ENCODE peak calls at places on chromosomes 16 and 17, in four cellular contexts. B is H1, U is astrocyte of the spinal cord, T is GM13976. V is an unnamed sample.

GRCh38 chr16:4365014-4365406 is 6.6 kb upstream of the VASN start:
- DNase-seq in B (no peak), U (no peak), T (no peak), V (no peak)

GRCh38 chr16:82605863-82606620 is 20.7 kb upstream of the CDH13 start:
- DNase-seq in B (no peak), T (no peak), U (no peak), V (no peak)

GRCh38 chr17:43010667-43011308 is 4.2 kb downstream of the IFI35 start:
- DNase-seq in U (no peak), T (no peak), B (no peak), V (no peak)

GRCh38 chr16:2737895-2738418 is 14.5 kb upstream of the SRRM2 start:
- DNase-seq in T (no peak), B (no peak), U (no peak), V (no peak)

GRCh38 chr17:54455251-54455868 is 445.3 kb upstream of the TOM1L1 start:
- DNase-seq in T (no peak), B (no peak), U (peak), V (no peak)

GRCh38 chr17:8225813-8226535 is 15.6 kb upstream of the AURKB start:
- DNase-seq in B (peak), U (peak), T (no peak), V (peak)

GRCh38 chr17:17819561-17819995 is 17.2 kb downstream of the SREBF1 start:
- DNase-seq in B (no peak), U (peak), T (peak), V (no peak)

GRCh38 chr17:83149761-83150251 is 70.4 kb downstream of the METRNL start:
- DNase-seq in B (no peak), U (peak), T (no peak), V (no peak)

GRCh38 chr17:78307887-78308633 is 51.8 kb downstream of the SOCS3 start:
- DNase-seq in B (no peak), U (no peak), T (no peak), V (no peak)

GRCh38 chr16:1408171-1408837 is 6.2 kb downstream of the UNKL start:
- DNase-seq in U (peak), T (peak), B (peak), V (no peak)

GRCh38 chr16:1412847-1413246 is 1.7 kb downstream of the UNKL start:
- DNase-seq in T (no peak), B (no peak), U (no peak), V (no peak)

GRCh38 chr16:1414532-1415265 is at the start of gene UNKL:
- DNase-seq in U (peak), B (peak), T (peak), V (no peak)

GRCh38 chr16:1416521-1416941 is 2.0 kb upstream of the UNKL start:
- DNase-seq in U (no peak), T (no peak), B (no peak), V (no peak)

GRCh38 chr16:1413684-1414531 is 596 bp downstream of the UNKL start:
- DNase-seq in U (peak), T (peak), B (peak), V (no peak)
- TF ChIP-seq CTCF in U (peak), T (peak), B (peak), V (peak)

DNA sequence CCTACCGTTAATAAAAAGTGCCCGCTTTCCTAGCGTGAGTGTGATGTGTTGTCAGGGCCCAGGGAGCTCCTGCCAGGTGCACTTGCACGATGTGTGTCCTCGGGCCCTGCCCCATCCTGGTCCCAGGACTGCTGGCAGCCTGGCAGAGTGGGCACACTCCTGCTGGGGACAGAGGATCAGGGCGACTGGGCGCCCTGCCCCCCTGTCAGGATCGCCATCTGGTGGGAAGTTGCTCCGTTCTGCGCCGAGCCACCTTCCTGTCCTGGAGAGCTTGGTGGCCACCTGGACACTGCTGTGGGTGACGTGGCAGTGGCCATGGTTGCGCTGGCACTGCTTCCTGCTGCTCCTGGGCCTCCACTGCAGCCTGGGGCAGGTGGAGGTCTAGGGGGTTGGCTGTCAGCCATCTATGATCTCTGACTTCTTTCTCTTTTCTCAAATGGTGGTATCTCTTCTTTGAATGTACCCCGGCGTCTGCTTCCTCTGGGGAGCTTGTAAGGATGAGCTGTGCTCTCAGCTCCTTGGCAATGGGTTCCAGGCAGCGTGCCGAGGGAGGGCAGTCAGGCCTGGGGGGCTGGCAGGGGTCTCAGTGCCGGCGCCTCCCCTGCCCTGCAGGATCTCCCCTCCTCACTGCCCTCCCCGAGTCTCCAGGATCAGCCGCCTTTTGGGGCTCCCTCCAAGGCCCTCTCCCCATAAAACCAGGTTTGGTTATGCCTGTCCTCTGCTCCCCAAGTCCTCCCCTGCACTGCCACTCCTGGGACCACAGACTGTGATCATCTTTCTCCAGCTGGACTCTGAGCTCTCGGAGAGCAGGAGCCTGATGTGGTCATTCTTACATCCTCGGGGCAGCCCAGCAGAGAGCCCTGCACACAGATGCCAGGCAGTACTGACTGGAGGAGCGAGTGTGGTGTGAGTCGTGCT is 76.9 kb downstream of the AMFR start:
- DNase-seq in B (no peak), U (no peak), T (no peak), V (no peak)
- TF ChIP-seq CTCF in B (no peak), U (no peak), T (no peak), V (no peak)

DNA sequence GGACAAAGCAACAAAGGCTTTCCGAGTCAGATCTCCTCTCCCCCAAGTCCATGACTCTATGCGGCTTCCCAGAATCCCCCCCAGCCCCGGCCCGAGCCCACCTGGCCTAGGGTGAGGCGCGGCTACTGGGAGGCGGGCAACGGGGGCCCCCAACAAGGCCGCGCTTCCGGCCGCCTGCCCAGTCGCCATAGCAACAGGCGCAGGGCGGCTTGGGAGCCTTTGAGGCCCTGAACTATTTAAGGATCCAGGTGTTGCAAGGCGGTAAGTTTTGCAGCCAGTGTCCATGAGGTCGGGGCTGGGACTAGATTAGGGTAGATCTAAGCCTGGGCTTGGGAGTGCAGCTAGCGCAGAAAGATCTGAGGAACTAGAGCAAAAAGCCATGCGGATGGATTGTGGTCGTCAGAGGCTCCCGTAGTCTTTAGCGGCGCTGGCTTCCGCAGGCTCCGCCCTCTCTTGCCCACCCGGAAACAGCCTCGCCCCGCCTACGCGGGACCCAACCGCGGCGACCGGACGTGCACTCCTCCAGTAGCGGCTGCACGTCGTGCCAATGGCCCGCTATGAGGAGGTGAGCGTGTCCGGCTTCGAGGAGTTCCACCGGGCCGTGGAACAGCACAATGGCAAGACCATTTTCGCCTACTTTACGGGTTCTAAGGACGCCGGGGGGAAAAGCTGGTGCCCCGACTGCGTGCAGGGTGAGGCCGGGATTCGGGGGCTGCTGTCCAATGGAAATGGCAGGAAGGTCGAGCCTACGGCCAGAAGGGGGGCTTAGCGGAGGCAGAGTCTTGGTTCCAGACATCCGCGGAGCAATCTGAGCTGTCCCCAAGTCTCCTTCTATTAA is at the start of the genes KIAA0753 and TXNDC17:
- DNase-seq in U (peak), B (peak), T (peak), V (peak)
- TF ChIP-seq CTCF in U (no peak), B (no peak), T (no peak), V (no peak)

DNA sequence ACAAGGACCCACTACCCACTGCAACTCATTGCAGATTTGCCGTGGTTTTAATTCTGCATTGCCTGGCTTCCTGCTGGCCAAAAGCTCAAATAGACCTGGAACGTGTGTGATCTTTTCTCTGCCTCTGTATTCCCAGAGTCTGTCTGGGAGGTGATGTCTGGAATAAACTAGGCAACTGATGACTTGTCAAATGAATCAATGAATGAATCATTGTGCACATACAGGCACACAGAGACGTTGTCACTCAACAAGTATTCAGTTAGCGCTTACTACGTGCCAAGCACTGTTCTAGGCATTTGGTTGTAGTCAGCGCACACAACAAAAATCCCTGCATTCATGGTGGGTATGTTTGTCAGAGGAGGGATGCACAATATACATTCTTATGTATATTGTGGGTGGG is 8.9 kb downstream of the TMEM132E start:
- DNase-seq in U (no peak), B (no peak), T (no peak), V (no peak)
- TF ChIP-seq CTCF in U (no peak), B (no peak), T (no peak), V (no peak)

DNA sequence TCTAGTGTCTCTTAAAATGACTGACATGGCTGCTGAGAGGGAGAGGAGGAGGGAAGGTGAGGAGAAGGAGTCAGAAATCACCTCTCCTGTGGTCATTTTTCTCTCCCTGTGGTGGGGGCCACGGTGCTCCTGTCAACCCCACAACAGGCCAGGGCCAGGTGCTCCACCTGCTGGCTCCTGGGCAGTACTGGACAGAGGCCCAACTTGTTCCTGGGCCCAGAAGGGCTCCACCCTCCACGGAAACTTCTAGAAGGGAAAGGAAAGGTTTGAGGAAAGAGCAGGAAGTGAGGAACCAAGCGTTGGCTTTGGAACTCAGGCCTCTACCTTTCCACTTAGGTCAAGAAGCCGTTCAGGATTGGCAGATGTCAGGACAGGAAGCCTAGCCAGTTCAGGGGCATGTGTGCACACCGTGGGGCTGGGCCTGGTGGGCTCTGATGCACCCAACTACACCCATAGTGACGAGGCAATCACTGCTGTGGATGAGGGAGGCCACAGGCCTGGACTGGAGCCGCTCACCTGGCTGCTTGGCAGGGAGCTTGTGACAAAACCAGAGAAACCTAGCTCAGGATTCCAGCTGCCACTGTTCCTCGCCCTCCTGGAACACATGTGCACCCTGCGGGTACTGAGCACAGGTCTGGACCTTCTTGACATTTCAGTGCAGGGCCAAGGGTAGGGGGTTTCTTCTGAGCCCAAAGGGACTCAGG is 36.1 kb downstream of the WNT3 start:
- DNase-seq in B (peak), U (peak), T (peak), V (no peak)
- TF ChIP-seq CTCF in B (peak), U (peak), T (peak), V (peak)

GRCh38 chr17:77240976-77241375 is 100.2 kb downstream of the SEC14L1 start:
- DNase-seq in T (no peak), U (no peak), B (no peak), V (no peak)

GRCh38 chr17:77247048-77247541 is 106.3 kb downstream of the SEC14L1 start:
- DNase-seq in B (peak), T (peak), U (peak), V (peak)

GRCh38 chr17:77246110-77247047 is 105.6 kb downstream of the SEC14L1 start:
- DNase-seq in B (no peak), T (no peak), U (no peak), V (no peak)

GRCh38 chr17:77245162-77245926 is 104.6 kb downstream of the SEC14L1 start:
- DNase-seq in T (peak), B (no peak), U (no peak), V (no peak)

GRCh38 chr17:77242118-77242800 is 101.5 kb downstream of the SEC14L1 start:
- DNase-seq in B (no peak), T (no peak), U (no peak), V (no peak)
- TF ChIP-seq CTCF in B (no peak), T (no peak), U (no peak), V (no peak)

GRCh38 chr16:49679085-49679484 is 176.8 kb downstream of the ZNF423 start:
- DNase-seq in U (no peak), T (no peak), B (no peak), V (no peak)

GRCh38 chr16:49684731-49685130 is 171.2 kb downstream of the ZNF423 start:
- DNase-seq in T (no peak), U (no peak), B (no peak), V (no peak)

GRCh38 chr16:49682577-49683165 is 173.2 kb downstream of the ZNF423 start:
- DNase-seq in B (no peak), U (no peak), T (no peak), V (no peak)

GRCh38 chr16:49681449-49681848 is 174.5 kb downstream of the ZNF423 start:
- DNase-seq in U (no peak), T (no peak), B (no peak), V (no peak)
- TF ChIP-seq CTCF in U (no peak), T (no peak), B (no peak), V (no peak)

GRCh38 chr16:58651965-58652348 is 22.3 kb upstream of the CNOT1 start:
- DNase-seq in T (no peak), U (peak), B (no peak), V (no peak)
- TF ChIP-seq CTCF in T (no peak), U (no peak), B (no peak), V (no peak)

GRCh38 chr17:57630736-57631135 is 114.4 kb downstream of the CCDC182 start:
- DNase-seq in T (no peak), U (no peak), B (no peak), V (no peak)

GRCh38 chr17:57636274-57636673 is 108.8 kb downstream of the CCDC182 start:
- DNase-seq in T (no peak), B (no peak), U (no peak), V (no peak)

GRCh38 chr17:57632294-57632693 is 112.8 kb downstream of the CCDC182 start:
- DNase-seq in U (no peak), T (no peak), B (no peak), V (no peak)

GRCh38 chr17:57634713-57635465 is 110.2 kb downstream of the CCDC182 start:
- DNase-seq in U (peak), T (no peak), B (no peak), V (no peak)

GRCh38 chr17:57633236-57633635 is 111.9 kb downstream of the CCDC182 start:
- DNase-seq in T (no peak), B (no peak), U (no peak), V (no peak)
- TF ChIP-seq CTCF in T (no peak), B (no peak), U (no peak), V (no peak)

GRCh38 chr17:4580291-4580690 is 4.0 kb upstream of the SMTNL2 start:
- DNase-seq in U (no peak), B (no peak), T (no peak), V (no peak)
- TF ChIP-seq CTCF in U (no peak), B (no peak), T (no peak), V (no peak)